ENCODE peak calls at places on chromosomes 16 and 17, in five cellular contexts. W, Q, N, J and P are unnamed samples.

GRCh38 chr17:82374626-82375331 is 3.2 kb downstream of the UTS2R start:
- DNase-seq in W (no peak), Q (no peak), N (no peak), J (no peak), P (no peak)

GRCh38 chr16:23318639-23319038 is 16.5 kb downstream of the SCNN1B start:
- DNase-seq in W (no peak), Q (no peak), N (no peak), J (no peak), P (no peak)

GRCh38 chr16:19765860-19766553 is 47.9 kb downstream of the IQCK start:
- DNase-seq in W (no peak), Q (no peak), N (no peak), J (no peak), P (no peak)

GRCh38 chr17:41678907-41679739 is 9.6 kb upstream of the EIF1 start:
- DNase-seq in W (no peak), Q (peak; percentile 69), N (peak; percentile 84), J (no peak), P (no peak)

GRCh38 chr16:30786115-30786935 is 680 bp downstream of the ZNF629 start:
- DNase-seq in W (peak; percentile 60), Q (peak; percentile 87), N (no peak), J (peak; percentile 62), P (peak; percentile 38)

GRCh38 chr17:49393491-49394255 is 21.0 kb downstream of the PHB1 start:
- DNase-seq in W (no peak), Q (no peak), N (no peak), J (no peak), P (no peak)

GRCh38 chr17:6454495-6455320 is 10.5 kb downstream of the PIMREG start:
- DNase-seq in W (no peak), Q (no peak), N (no peak), J (peak; percentile 73), P (peak; percentile 53)

GRCh38 chr16:67942200-67942509 is 1.8 kb downstream of the LCAT start:
- DNase-seq in W (peak; percentile 61), Q (peak; percentile 50), N (no peak), J (peak; percentile 77), P (peak; percentile 78)

GRCh38 chr16:24825696-24826095 is 20.1 kb upstream of the SLC5A11 start:
- DNase-seq in W (no peak), Q (no peak), N (no peak), J (no peak), P (no peak)

GRCh38 chr16:781346-782010 is 6.7 kb downstream of the RPUSD1 start:
- DNase-seq in W (no peak), Q (no peak), N (no peak), J (no peak), P (no peak)

GRCh38 chr17:40554646-40555295 is 10.5 kb downstream of the CCR7 start:
- DNase-seq in W (no peak), Q (peak; percentile 43), N (no peak), J (no peak), P (peak; percentile 6)

GRCh38 chr17:19975601-19976000 is 2.0 kb downstream of the AKAP10 start:
- DNase-seq in W (no peak), Q (no peak), N (no peak), J (no peak), P (no peak)

GRCh38 chr17:34131386-34131785 is 123.7 kb upstream of the CCL2 start:
- DNase-seq in W (no peak), Q (no peak), N (no peak), J (no peak), P (no peak)

GRCh38 chr16:58883131-58883530 is 149.0 kb upstream of the GOT2 start:
- DNase-seq in W (no peak), Q (no peak), N (no peak), J (no peak), P (no peak)

GRCh38 chr16:58885528-58886170 is 151.5 kb upstream of the GOT2 start:
- DNase-seq in W (no peak), Q (no peak), N (no peak), J (no peak), P (no peak)

DNA sequence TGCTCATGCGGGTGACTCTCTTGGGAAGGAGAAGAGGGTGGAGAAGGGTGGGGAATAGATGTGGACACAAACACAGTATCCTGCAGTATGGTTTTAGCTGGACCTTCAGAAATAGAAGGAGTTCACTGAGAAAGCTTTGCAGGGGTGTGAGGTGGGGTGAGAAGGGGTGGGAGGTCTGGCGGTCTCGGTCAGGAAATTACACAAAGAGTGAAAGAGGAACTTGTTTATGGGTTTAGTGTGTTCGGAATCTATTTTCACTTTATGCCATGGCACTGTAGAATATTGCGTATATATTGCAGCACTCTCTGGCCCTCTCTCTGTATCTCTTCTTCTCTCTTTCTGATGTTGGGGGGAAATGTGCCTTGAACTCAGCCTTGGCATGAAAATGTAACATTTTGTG is 148.2 kb upstream of the GOT2 start:
- DNase-seq in W (no peak), Q (no peak), N (peak; percentile 31), J (no peak), P (no peak)
- TF ChIP-seq ATF2 in W (no peak), Q (no peak), N (no peak), J (no peak), P (no peak)

GRCh38 chr17:72887917-72888316 is 204.6 kb downstream of the SLC39A11 start:
- DNase-seq in W (no peak), Q (no peak), N (no peak), J (no peak), P (no peak)
- TF ChIP-seq ATF2 in W (no peak), Q (no peak), N (no peak), J (no peak), P (no peak)

DNA sequence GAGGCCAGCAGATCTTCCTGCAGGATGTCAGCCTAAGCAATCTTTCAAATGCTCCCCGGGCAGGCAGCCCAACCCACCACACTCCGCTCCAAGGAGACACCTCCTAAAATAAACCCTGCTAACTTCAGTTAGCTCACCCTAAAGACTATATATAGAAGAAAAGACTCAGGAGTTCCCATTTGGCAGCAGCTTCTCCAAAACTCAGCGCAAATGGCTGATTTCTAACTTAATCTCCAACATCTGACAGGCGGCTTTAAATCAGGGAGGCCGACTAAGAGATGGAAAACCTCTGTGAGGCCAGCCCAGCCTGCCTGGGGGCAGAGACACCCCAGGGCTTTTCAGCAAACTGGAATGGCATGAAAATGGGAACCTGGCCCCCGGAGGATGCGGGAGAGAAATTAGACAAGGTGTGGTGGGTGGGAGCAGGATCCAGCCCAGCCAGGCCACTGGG is 91.6 kb downstream of the XYLT1 start:
- DNase-seq in W (no peak), Q (no peak), N (no peak), J (no peak), P (no peak)
- TF ChIP-seq ATF2 in W (no peak), Q (no peak), N (no peak), J (no peak), P (no peak)

GRCh38 chr17:63445065-63445464 is 1.0 kb downstream of the CYB561 start:
- DNase-seq in W (no peak), Q (no peak), N (no peak), J (no peak), P (no peak)

GRCh38 chr17:63446218-63446980 is at the start of gene CYB561:
- DNase-seq in W (no peak), Q (peak; percentile 94), N (no peak), J (no peak), P (peak; percentile 60)

GRCh38 chr17:63446981-63447687 is 1.0 kb upstream of the CYB561 start:
- DNase-seq in W (no peak), Q (no peak), N (no peak), J (peak; percentile 82), P (peak; percentile 60)

GRCh38 chr17:63444457-63444856 is 1.6 kb downstream of the CYB561 start:
- DNase-seq in W (no peak), Q (no peak), N (no peak), J (no peak), P (no peak)

DNA sequence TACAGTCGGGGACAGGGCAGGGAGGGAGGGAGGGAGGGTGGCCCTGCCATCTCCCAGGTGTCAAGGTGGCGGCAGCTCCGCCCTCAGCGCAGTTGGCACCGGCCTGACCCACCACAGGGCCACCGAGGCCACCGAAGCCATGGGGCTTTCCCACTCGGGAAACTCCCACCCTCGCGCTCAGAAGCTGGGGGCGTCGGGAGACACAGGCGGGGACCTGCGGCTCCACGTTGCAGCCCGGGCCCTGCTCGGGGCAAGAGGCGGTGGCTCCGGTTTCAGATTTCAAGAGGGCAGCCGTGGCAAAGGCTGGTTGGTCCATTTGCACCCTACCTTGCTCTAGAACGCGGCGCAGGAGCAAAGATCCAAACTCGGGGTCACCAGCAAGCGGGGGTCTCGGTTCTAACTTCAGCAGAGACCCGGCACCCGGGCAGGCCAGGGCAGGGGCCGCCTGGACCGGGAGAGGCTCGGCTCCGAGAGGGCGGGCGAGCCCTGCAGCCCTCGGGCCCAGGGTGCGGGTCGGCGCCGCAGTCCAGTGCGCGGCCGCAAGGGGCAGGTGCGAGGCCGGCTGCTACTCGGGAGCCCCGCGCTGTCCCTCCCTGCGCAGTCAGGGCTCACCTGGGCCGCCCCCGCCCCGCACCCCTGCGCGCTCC is 412 bp downstream of the CYB561 start:
- DNase-seq in W (no peak), Q (peak; percentile 60), N (no peak), J (peak; percentile 92), P (peak; percentile 76)
- TF ChIP-seq ATF2 in W (peak; percentile 31), Q (no peak), N (no peak), J (no peak), P (no peak)

DNA sequence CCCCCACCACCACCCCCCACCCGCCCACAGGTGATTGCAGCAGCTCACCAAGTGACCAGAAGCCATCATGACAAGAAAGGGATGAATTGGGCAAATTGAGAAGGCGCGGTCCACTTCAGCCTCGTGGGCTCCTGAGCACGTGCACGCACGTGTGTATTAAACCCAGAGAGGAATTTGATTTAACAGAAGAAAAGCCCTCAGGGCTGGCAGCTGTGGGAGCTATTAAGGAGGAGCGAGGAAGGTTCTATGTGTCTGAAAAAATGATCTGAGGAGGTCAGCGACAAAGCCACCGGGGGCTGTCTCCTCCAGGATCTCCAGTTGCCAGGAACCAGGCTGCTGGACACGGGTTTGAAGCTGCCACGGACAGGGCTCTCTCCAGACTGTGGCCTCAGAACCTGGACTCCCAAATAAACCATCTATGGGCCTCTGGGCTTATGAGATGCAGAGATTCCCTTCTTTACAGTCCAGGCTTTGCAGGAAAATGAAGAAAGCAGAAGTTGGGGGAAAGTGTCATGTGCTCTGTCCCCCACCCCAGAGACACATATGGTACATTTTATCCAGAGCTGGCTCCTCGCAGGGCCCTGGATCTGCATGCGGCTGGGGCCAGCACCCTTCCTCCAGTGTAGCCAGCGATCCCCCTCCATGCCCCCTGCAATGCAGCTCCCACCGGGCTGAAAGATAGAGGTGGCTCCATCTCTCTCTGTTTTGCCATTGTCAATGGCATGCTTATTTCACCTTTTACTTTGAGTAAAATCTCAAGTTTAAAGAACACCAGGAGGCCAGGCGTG is 219.7 kb upstream of the RPL38 start:
- DNase-seq in W (no peak), Q (no peak), N (no peak), J (no peak), P (no peak)
- TF ChIP-seq ATF2 in W (no peak), Q (no peak), N (no peak), J (no peak), P (no peak)

GRCh38 chr17:74601944-74602572 is 10.0 kb upstream of the CD300LD start:
- DNase-seq in W (peak; percentile 60), Q (peak; percentile 69), N (no peak), J (peak; percentile 65), P (peak; percentile 61)

GRCh38 chr17:74598346-74599022 is 6.4 kb upstream of the CD300LD start:
- DNase-seq in W (no peak), Q (no peak), N (no peak), J (no peak), P (no peak)

GRCh38 chr17:74599531-74599939 is 7.5 kb upstream of the CD300LD start:
- DNase-seq in W (no peak), Q (no peak), N (no peak), J (no peak), P (no peak)

GRCh38 chr17:74595037-74595436 is 3.0 kb upstream of the CD300LD start:
- DNase-seq in W (no peak), Q (no peak), N (no peak), J (no peak), P (no peak)

GRCh38 chr17:74599023-74599399 is 6.9 kb upstream of the CD300LD start:
- DNase-seq in W (no peak), Q (no peak), N (no peak), J (no peak), P (no peak)
- TF ChIP-seq ATF2 in W (no peak), Q (no peak), N (no peak), J (no peak), P (no peak)